ENCODE peak calls at places on chromosomes 5 and 9, in four cellular contexts. W is AG08396, M is fibroblast of lung, R is T-helper 1 cell. Z is an unnamed sample.

GRCh38 chr9:102521097-102521755 is 473.9 kb upstream of the CYLC2 start:
- DNase-seq in W (no peak), M (no peak), R (no peak), Z (no peak)

GRCh38 chr9:136151848-136152542 is 33.3 kb upstream of the TMEM250 start:
- DNase-seq in W (no peak), M (no peak), R (no peak), Z (no peak)

GRCh38 chr9:112971415-112971814 is 40.6 kb downstream of the ZNF883 start:
- DNase-seq in W (peak; percentile 10), M (no peak), R (no peak), Z (no peak)

GRCh38 chr5:180628827-180629702 is 20.3 kb downstream of the FLT4 start:
- DNase-seq in W (no peak), M (no peak), R (no peak), Z (no peak)

GRCh38 chr5:107653685-107654084 is 17.1 kb downstream of the EFNA5 start:
- DNase-seq in W (no peak), M (no peak), R (no peak), Z (no peak)

GRCh38 chr9:98867434-98868168 is 60.1 kb downstream of the GALNT12 start:
- DNase-seq in W (peak; percentile 81), M (peak; percentile 88), R (peak; percentile 56), Z (no peak)

GRCh38 chr5:158877124-158877581 is 222.6 kb downstream of the EBF1 start:
- DNase-seq in W (no peak), M (no peak), R (no peak), Z (no peak)

GRCh38 chr5:112586596-112587062 is 151.1 kb upstream of the APC start:
- DNase-seq in W (no peak), M (no peak), R (no peak), Z (no peak)

GRCh38 chr5:58348996-58349728 is 110.7 kb downstream of the PLK2 start:
- DNase-seq in W (no peak), M (no peak), R (no peak), Z (no peak)

GRCh38 chr5:116361171-116361967 is 213.3 kb downstream of the SEMA6A start:
- DNase-seq in W (no peak), M (peak; percentile 43), R (no peak), Z (no peak)

GRCh38 chr5:4374866-4375265 is 765.3 kb upstream of the ADAMTS16 start:
- DNase-seq in W (no peak), M (no peak), R (no peak), Z (no peak)

GRCh38 chr5:151741678-151742423 is 16.6 kb downstream of the ATOX1 start:
- DNase-seq in W (no peak), M (peak; percentile 89), R (no peak), Z (no peak)

GRCh38 chr5:108747111-108748009 is at the start of gene FER:
- DNase-seq in W (peak; percentile 33), M (peak; percentile 95), R (peak; percentile 66), Z (peak; percentile 39)

GRCh38 chr5:165616550-165617430 is 2111.4 kb downstream of the MAT2B start:
- DNase-seq in W (peak; percentile 16), M (peak; percentile 64), R (no peak), Z (no peak)

GRCh38 chr5:76715734-76716455 is at the start of gene F2R:
- DNase-seq in W (peak; percentile 88), M (peak; percentile 81), R (peak; percentile 78), Z (peak; percentile 25)

Z was measured in T-helper 22 cell.